ENCODE peak calls at places on chromosomes 3 and 15, in ten cellular contexts. K is AG09309, F is thoracic aorta, S is heart left ventricle, N is H7, X is psoas muscle, G is cardiac fibroblast, E is body of pancreas, Z is foreskin fibroblast, J is fibroblast of pulmonary artery. H is an unnamed sample.

GRCh38 chr3:28243424-28244106 is 2.1 kb downstream of the CMC1 start:
- DNase-seq in K (no peak), F (no peak), S (no peak), N (no peak), X (no peak), G (no peak), E (no peak), Z (no peak), J (no peak), H (no peak)

GRCh38 chr3:132569580-132569979 is 27.5 kb upstream of the ACKR4 start:
- DNase-seq in K (no peak), F (no peak), S (no peak), N (no peak), X (no peak), G (peak; percentile 49), E (no peak), Z (no peak), J (no peak), H (no peak)

GRCh38 chr3:37711721-37712120 is 150.0 kb upstream of the CTDSPL start:
- DNase-seq in K (no peak), F (no peak), S (no peak), N (no peak), X (no peak), G (no peak), E (no peak), Z (no peak), J (no peak), H (no peak)

GRCh38 chr3:128573160-128573559 is 77.5 kb downstream of the RPN1 start:
- DNase-seq in K (no peak), F (no peak), S (no peak), N (no peak), X (no peak), G (no peak), E (no peak), Z (no peak), J (no peak), H (no peak)

GRCh38 chr3:135576786-135577185 is 388.7 kb upstream of the PPP2R3A start:
- DNase-seq in K (no peak), F (no peak), S (no peak), N (no peak), X (no peak), G (no peak), E (no peak), Z (no peak), J (no peak), H (no peak)

GRCh38 chr15:67820992-67821783 is 4.1 kb upstream of the SKOR1 start:
- DNase-seq in K (no peak), F (no peak), S (peak; percentile 43), N (peak; percentile 95), X (peak; percentile 57), G (peak; percentile 66), E (peak; percentile 47), Z (no peak), J (peak; percentile 65), H (no peak)

GRCh38 chr15:60840703-60841411 is 361.9 kb upstream of the ICE2 start:
- DNase-seq in K (no peak), F (no peak), S (no peak), N (no peak), X (no peak), G (no peak), E (no peak), Z (no peak), J (no peak), H (no peak)

GRCh38 chr3:179512398-179512797 is 50.3 kb upstream of the ACTL6A start:
- DNase-seq in K (no peak), F (no peak), S (no peak), N (no peak), X (no peak), G (no peak), E (no peak), Z (no peak), J (no peak), H (no peak)

GRCh38 chr3:164208846-164209245 is 869.5 kb downstream of the SI start:
- DNase-seq in K (no peak), F (no peak), S (no peak), N (no peak), X (no peak), G (peak; percentile 3), E (no peak), Z (no peak), J (peak; percentile 0), H (no peak)

GRCh38 chr3:162521669-162522068 is 1025.1 kb downstream of the OTOL1 start:
- DNase-seq in K (no peak), F (no peak), S (no peak), N (no peak), X (no peak), G (no peak), E (no peak), Z (no peak), J (no peak), H (no peak)

GRCh38 chr3:191330309-191330712 is at the start of gene UTS2B:
- DNase-seq in K (peak; percentile 35), F (no peak), S (no peak), N (no peak), X (no peak), G (peak; percentile 70), E (no peak), Z (peak; percentile 77), J (peak; percentile 85), H (peak; percentile 51)

GRCh38 chr3:191329654-191330308 is 545 bp downstream of the UTS2B start:
- DNase-seq in K (no peak), F (no peak), S (peak; percentile 32), N (peak; percentile 77), X (peak; percentile 45), G (peak; percentile 63), E (peak; percentile 56), Z (peak; percentile 38), J (peak; percentile 61), H (no peak)

GRCh38 chr3:191328963-191329653 is at the start of gene CCDC50:
- DNase-seq in K (no peak), F (peak; percentile 52), S (peak; percentile 91), N (peak; percentile 90), X (peak; percentile 88), G (peak; percentile 83), E (peak; percentile 91), Z (peak; percentile 72), J (peak; percentile 79), H (no peak)

GRCh38 chr3:191327526-191327925 is 1.7 kb upstream of the CCDC50 start:
- DNase-seq in K (no peak), F (no peak), S (no peak), N (no peak), X (no peak), G (no peak), E (no peak), Z (no peak), J (no peak), H (no peak)

GRCh38 chr3:191328383-191328962 is 721 bp upstream of the CCDC50 start:
- DNase-seq in K (no peak), F (no peak), S (no peak), N (no peak), X (no peak), G (no peak), E (no peak), Z (no peak), J (no peak), H (no peak)
- H3K4me3 ChIP-seq in K (peak overlapping the region; percentile 76), F (peak overlapping the region; percentile 98), S (peak overlapping the region; percentile 95), N (peak overlapping the region; percentile 78), X (peak overlapping the region; percentile 94), G (peak overlapping the region; percentile 78), E (no peak overlapping the region), Z (peak overlapping the region; percentile 77), J (peak overlapping the region; percentile 76), H (peak overlapping the region; percentile 77)

GRCh38 chr3:50568947-50569749 is at the start of gene HEMK1:
- DNase-seq in K (peak; percentile 75), F (peak; percentile 96), S (peak; percentile 99), N (peak; percentile 100), X (peak; percentile 97), G (peak; percentile 96), E (peak; percentile 98), Z (peak; percentile 94), J (peak; percentile 95), H (peak; percentile 66)

GRCh38 chr3:50564321-50564720 is 3.2 kb downstream of the C3orf18 start:
- DNase-seq in K (no peak), F (no peak), S (no peak), N (no peak), X (no peak), G (no peak), E (no peak), Z (no peak), J (no peak), H (no peak)

GRCh38 chr3:50563867-50564266 is 3.7 kb downstream of the C3orf18 start:
- DNase-seq in K (no peak), F (no peak), S (no peak), N (no peak), X (no peak), G (no peak), E (no peak), Z (no peak), J (no peak), H (no peak)

GRCh38 chr3:50567386-50568182 is at the start of gene C3orf18:
- DNase-seq in K (peak; percentile 55), F (peak; percentile 62), S (peak; percentile 95), N (peak; percentile 100), X (peak; percentile 94), G (peak; percentile 93), E (peak; percentile 88), Z (peak; percentile 91), J (peak; percentile 89), H (peak; percentile 65)

GRCh38 chr3:50567011-50567385 is 549 bp downstream of the C3orf18 start:
- DNase-seq in K (no peak), F (no peak), S (no peak), N (no peak), X (no peak), G (no peak), E (no peak), Z (no peak), J (no peak), H (no peak)
- H3K4me3 ChIP-seq in K (peak overlapping the region; percentile 51), F (peak overlapping the region; percentile 76), S (peak overlapping the region; percentile 67), N (peak overlapping the region; percentile 69), X (peak overlapping the region; percentile 81), G (peak overlapping the region; percentile 57), E (peak overlapping the region; percentile 26), Z (peak overlapping the region; percentile 41), J (peak overlapping the region; percentile 57), H (peak overlapping the region; percentile 50)

DNA sequence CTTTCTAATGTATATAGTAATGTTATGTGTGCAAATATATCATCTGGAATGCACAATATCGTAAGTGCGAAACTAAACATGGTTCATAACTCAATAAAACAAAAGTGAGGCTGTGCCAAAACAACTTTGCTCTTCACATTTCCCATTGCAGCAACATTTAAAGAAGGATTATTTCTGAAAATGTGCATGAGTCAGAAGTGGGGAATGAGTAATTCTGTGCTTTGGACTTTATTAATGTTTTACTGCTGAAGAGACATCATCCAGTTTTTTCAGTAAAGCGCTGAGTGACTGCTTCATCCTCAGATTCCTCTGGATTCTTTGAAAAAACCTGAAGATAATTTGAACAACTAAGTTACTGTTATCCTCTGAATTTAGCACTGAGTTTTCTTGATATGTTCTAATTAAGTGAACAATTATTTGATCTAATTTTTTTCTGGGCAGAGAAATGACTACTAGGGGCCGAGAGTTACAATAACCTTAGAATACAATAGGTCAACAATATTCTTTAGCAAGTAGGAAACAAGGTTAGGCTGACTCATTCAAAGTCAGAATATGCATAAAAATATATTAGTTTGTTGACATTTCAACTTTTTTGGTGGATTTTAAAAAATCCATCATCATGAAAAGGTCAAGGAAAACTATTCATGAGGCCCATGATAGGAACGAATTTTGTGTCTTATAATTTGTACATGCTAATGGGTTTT is 20.0 kb upstream of the PLCL2 start:
- DNase-seq in K (peak; percentile 61), F (no peak), S (no peak), N (no peak), X (no peak), G (peak; percentile 65), E (no peak), Z (no peak), J (peak; percentile 75), H (peak; percentile 62)
- H3K4me3 ChIP-seq in K (no peak overlapping the region), F (no peak overlapping the region), S (no peak overlapping the region), N (no peak overlapping the region), X (no peak overlapping the region), G (no peak overlapping the region), E (no peak overlapping the region), Z (no peak overlapping the region), J (no peak overlapping the region), H (no peak overlapping the region)

GRCh38 chr3:14454644-14455310 is 52.4 kb downstream of the SLC6A6 start:
- DNase-seq in K (no peak), F (no peak), S (no peak), N (no peak), X (no peak), G (no peak), E (no peak), Z (no peak), J (no peak), H (no peak)
- H3K4me3 ChIP-seq in K (no peak overlapping the region), F (no peak overlapping the region), S (no peak overlapping the region), N (no peak overlapping the region), X (no peak overlapping the region), G (no peak overlapping the region), E (no peak overlapping the region), Z (no peak overlapping the region), J (no peak overlapping the region), H (no peak overlapping the region)

H was measured in retinal pigment epithelial cell.